ENCODE peak calls at places on chromosome 9, in nine cellular contexts. Y, N, F, K, H, P, Q, Z and B are unnamed samples.

GRCh38 chr9:93678199-93679019 is 102.0 kb downstream of the PHF2 start:
- DNase-seq in Y (no peak), N (no peak), F (no peak), K (no peak), H (peak), P (no peak), Q (peak), Z (no peak), B (no peak)

GRCh38 chr9:92761686-92762085 is 2.9 kb downstream of the BICD2 start:
- DNase-seq in Y (no peak), N (no peak), F (no peak), K (no peak), H (no peak), P (no peak), Q (no peak), Z (no peak), B (no peak)

GRCh38 chr9:86303316-86303975 is 21.1 kb upstream of the ISCA1 start:
- DNase-seq in Y (peak), N (peak), F (peak), K (no peak), H (no peak), P (no peak), Q (peak), Z (no peak), B (peak)

GRCh38 chr9:33263936-33264472 is 504 bp downstream of the BAG1 start:
- DNase-seq in Y (peak), N (no peak), F (peak), K (no peak), H (peak), P (peak), Q (peak), Z (no peak), B (peak)

GRCh38 chr9:5920860-5921328 is 30.2 kb downstream of the MLANA start:
- DNase-seq in Y (no peak), N (peak), F (peak), K (no peak), H (no peak), P (no peak), Q (no peak), Z (peak), B (no peak)

GRCh38 chr9:81737871-81738507 is 48.6 kb upstream of the TLE1 start:
- DNase-seq in Y (no peak), N (peak), F (no peak), K (no peak), H (no peak), P (no peak), Q (no peak), Z (peak), B (peak)

GRCh38 chr9:130118841-130119520 is 53.2 kb upstream of the NCS1 start:
- DNase-seq in Y (no peak), N (peak), F (no peak), K (no peak), H (no peak), P (peak), Q (no peak), Z (no peak), B (no peak)

GRCh38 chr9:95528908-95529502 is 12.2 kb upstream of the PTCH1 start:
- DNase-seq in Y (no peak), N (no peak), F (no peak), K (no peak), H (no peak), P (no peak), Q (no peak), Z (no peak), B (no peak)

GRCh38 chr9:13083973-13084528 is 195.4 kb downstream of the MPDZ start:
- DNase-seq in Y (no peak), N (peak), F (no peak), K (no peak), H (no peak), P (no peak), Q (no peak), Z (peak), B (peak)

GRCh38 chr9:136085815-136086212 is 9.3 kb downstream of the NACC2 start:
- DNase-seq in Y (no peak), N (no peak), F (no peak), K (peak), H (peak), P (no peak), Q (no peak), Z (no peak), B (no peak)

GRCh38 chr9:134442087-134442470 is 115.8 kb downstream of the RXRA start:
- DNase-seq in Y (no peak), N (no peak), F (no peak), K (no peak), H (no peak), P (no peak), Q (no peak), Z (peak), B (no peak)

GRCh38 chr9:75265525-75265972 is 177.2 kb downstream of the OSTF1 start:
- DNase-seq in Y (peak), N (peak), F (peak), K (no peak), H (peak), P (peak), Q (peak), Z (peak), B (peak)

GRCh38 chr9:38006163-38006562 is 62.9 kb downstream of the SHB start:
- DNase-seq in Y (no peak), N (no peak), F (no peak), K (no peak), H (no peak), P (no peak), Q (no peak), Z (no peak), B (no peak)

GRCh38 chr9:27168951-27169350 is 59.9 kb downstream of the TEK start:
- DNase-seq in Y (no peak), N (no peak), F (no peak), K (no peak), H (no peak), P (no peak), Q (no peak), Z (no peak), B (no peak)

GRCh38 chr9:123399803-123400378 is 43.9 kb downstream of the CRB2 start:
- DNase-seq in Y (no peak), N (no peak), F (peak), K (no peak), H (no peak), P (no peak), Q (no peak), Z (no peak), B (no peak)

GRCh38 chr9:88742483-88742882 is 207.5 kb downstream of the NXNL2 start:
- DNase-seq in Y (no peak), N (peak), F (no peak), K (no peak), H (no peak), P (no peak), Q (no peak), Z (peak), B (peak)

GRCh38 chr9:36074870-36075532 is 38.3 kb downstream of the RECK start:
- DNase-seq in Y (no peak), N (peak), F (no peak), K (peak), H (peak), P (no peak), Q (no peak), Z (peak), B (peak)

GRCh38 chr9:95023217-95024003 is 294.1 kb downstream of the FANCC start:
- DNase-seq in Y (no peak), N (peak), F (no peak), K (no peak), H (no peak), P (peak), Q (no peak), Z (peak), B (peak)

GRCh38 chr9:129102791-129103594 is 7.6 kb downstream of the CRAT start:
- DNase-seq in Y (peak), N (peak), F (peak), K (no peak), H (peak), P (peak), Q (no peak), Z (peak), B (peak)

GRCh38 chr9:121299467-121300282 is 31.7 kb downstream of the GSN start:
- DNase-seq in Y (no peak), N (no peak), F (peak), K (no peak), H (no peak), P (no peak), Q (no peak), Z (no peak), B (no peak)

GRCh38 chr9:1875251-1875851 is 139.8 kb upstream of the SMARCA2 start:
- DNase-seq in Y (no peak), N (no peak), F (no peak), K (no peak), H (no peak), P (no peak), Q (no peak), Z (no peak), B (no peak)

GRCh38 chr9:116891438-116891837 is 204.3 kb downstream of the TRIM32 start:
- DNase-seq in Y (no peak), N (no peak), F (no peak), K (no peak), H (no peak), P (no peak), Q (no peak), Z (no peak), B (no peak)

GRCh38 chr9:126682928-126683697 is 69.4 kb downstream of the LMX1B start:
- DNase-seq in Y (no peak), N (no peak), F (no peak), K (no peak), H (no peak), P (no peak), Q (no peak), Z (no peak), B (no peak)

GRCh38 chr9:134683714-134684374 is 42.2 kb downstream of the COL5A1 start:
- DNase-seq in Y (no peak), N (no peak), F (no peak), K (no peak), H (no peak), P (no peak), Q (no peak), Z (no peak), B (no peak)

GRCh38 chr9:35549466-35549865 is 55.6 kb upstream of the TESK1 start:
- DNase-seq in Y (no peak), N (no peak), F (no peak), K (no peak), H (no peak), P (no peak), Q (no peak), Z (no peak), B (no peak)

GRCh38 chr9:126500600-126501382 is 112.9 kb upstream of the LMX1B start:
- DNase-seq in Y (peak), N (peak), F (peak), K (peak), H (peak), P (no peak), Q (peak), Z (peak), B (peak)

GRCh38 chr9:78239506-78239905 is 3.6 kb downstream of the CEP78 start:
- DNase-seq in Y (no peak), N (no peak), F (no peak), K (no peak), H (no peak), P (no peak), Q (no peak), Z (no peak), B (no peak)

GRCh38 chr9:72228282-72228681 is 79.0 kb downstream of the GDA start:
- DNase-seq in Y (no peak), N (no peak), F (no peak), K (no peak), H (no peak), P (no peak), Q (no peak), Z (no peak), B (no peak)

GRCh38 chr9:33737811-33738606 is 57.4 kb upstream of the PRSS3 start:
- DNase-seq in Y (peak), N (peak), F (peak), K (no peak), H (no peak), P (peak), Q (no peak), Z (peak), B (peak)

GRCh38 chr9:7368410-7369292 is 430.9 kb downstream of the DMAC1 start:
- DNase-seq in Y (no peak), N (peak), F (no peak), K (no peak), H (no peak), P (no peak), Q (no peak), Z (peak), B (peak)

GRCh38 chr9:87115790-87116189 is 168.5 kb upstream of the GAS1 start:
- DNase-seq in Y (no peak), N (peak), F (no peak), K (no peak), H (no peak), P (no peak), Q (no peak), Z (no peak), B (no peak)

GRCh38 chr9:134778156-134778555 is 102.5 kb upstream of the FCN2 start:
- DNase-seq in Y (no peak), N (peak), F (no peak), K (no peak), H (no peak), P (no peak), Q (no peak), Z (no peak), B (no peak)

GRCh38 chr9:2727966-2728613 is 10.8 kb downstream of the KCNV2 start:
- DNase-seq in Y (no peak), N (peak), F (no peak), K (no peak), H (no peak), P (peak), Q (no peak), Z (peak), B (peak)

GRCh38 chr9:34151398-34151797 is 24.9 kb upstream of the DCAF12 start:
- DNase-seq in Y (no peak), N (no peak), F (no peak), K (no peak), H (no peak), P (no peak), Q (no peak), Z (no peak), B (no peak)